ENCODE peak calls at places on chromosomes 7 and 10, in nine cellular contexts. Y, A, E, Q, Z, O, F, V and I are unnamed samples.

GRCh38 chr10:62554632-62555199 is 180.5 kb downstream of the ZNF365 start:
- DNase-seq in Y (no peak), A (peak; percentile 53), E (no peak), Q (no peak), Z (no peak), O (peak; percentile 54), F (peak; percentile 27), V (peak; percentile 73), I (peak; percentile 38)

GRCh38 chr7:134737561-134738353 is 41.7 kb upstream of the CALD1 start:
- DNase-seq in Y (no peak), A (no peak), E (no peak), Q (no peak), Z (no peak), O (peak; percentile 89), F (peak; percentile 82), V (peak; percentile 95), I (peak; percentile 35)

GRCh38 chr7:116582806-116583444 is 58.1 kb downstream of the CAV1 start:
- DNase-seq in Y (no peak), A (no peak), E (peak; percentile 56), Q (no peak), Z (peak; percentile 42), O (no peak), F (peak; percentile 69), V (peak; percentile 90), I (no peak)

GRCh38 chr7:92641921-92642511 is 51.8 kb upstream of the FAM133B start:
- DNase-seq in Y (no peak), A (no peak), E (no peak), Q (no peak), Z (no peak), O (peak; percentile 89), F (no peak), V (peak; percentile 45), I (peak; percentile 84)

GRCh38 chr10:59176241-59177030 is at the start of gene PHYHIPL:
- DNase-seq in Y (no peak), A (peak; percentile 58), E (peak; percentile 40), Q (no peak), Z (no peak), O (peak; percentile 5), F (no peak), V (no peak), I (no peak)

GRCh38 chr10:93435621-93436385 is 46.3 kb downstream of the MYOF start:
- DNase-seq in Y (no peak), A (no peak), E (no peak), Q (no peak), Z (no peak), O (no peak), F (no peak), V (peak; percentile 79), I (no peak)

GRCh38 chr10:60382946-60383681 is 6.6 kb downstream of the ANK3 start:
- DNase-seq in Y (no peak), A (no peak), E (no peak), Q (no peak), Z (no peak), O (peak; percentile 84), F (no peak), V (peak; percentile 31), I (peak; percentile 93)

GRCh38 chr7:150912427-150912826 is 60.1 kb downstream of the AOC1 start:
- DNase-seq in Y (no peak), A (no peak), E (no peak), Q (no peak), Z (no peak), O (no peak), F (no peak), V (no peak), I (no peak)

GRCh38 chr7:142556745-142557144 is 192.5 kb upstream of the PRSS1 start:
- DNase-seq in Y (no peak), A (peak; percentile 72), E (peak; percentile 81), Q (no peak), Z (peak; percentile 49), O (peak; percentile 95), F (peak; percentile 94), V (peak; percentile 96), I (peak; percentile 97)

GRCh38 chr7:19919156-19920085 is 146.0 kb upstream of the TMEM196 start:
- DNase-seq in Y (no peak), A (no peak), E (no peak), Q (no peak), Z (no peak), O (no peak), F (no peak), V (peak; percentile 87), I (no peak)

GRCh38 chr7:22617166-22617565 is 109.8 kb upstream of the IL6 start:
- DNase-seq in Y (no peak), A (no peak), E (no peak), Q (no peak), Z (no peak), O (no peak), F (no peak), V (peak; percentile 57), I (no peak)

GRCh38 chr10:84264611-84265141 is 19.8 kb downstream of the RGR start:
- DNase-seq in Y (peak; percentile 93), A (peak; percentile 78), E (peak; percentile 73), Q (peak; percentile 61), Z (peak; percentile 73), O (peak; percentile 36), F (peak; percentile 18), V (peak; percentile 68), I (peak; percentile 40)

GRCh38 chr7:149569025-149569725 is 71.6 kb upstream of the ZNF746 start:
- DNase-seq in Y (no peak), A (peak; percentile 65), E (no peak), Q (no peak), Z (no peak), O (no peak), F (no peak), V (no peak), I (no peak)

GRCh38 chr7:5408777-5409176 is 14.9 kb downstream of the TNRC18 start:
- DNase-seq in Y (no peak), A (no peak), E (no peak), Q (no peak), Z (no peak), O (peak; percentile 48), F (no peak), V (peak; percentile 55), I (peak; percentile 80)

GRCh38 chr10:34666008-34666700 is 148.9 kb downstream of the PARD3 start:
- DNase-seq in Y (no peak), A (no peak), E (no peak), Q (no peak), Z (peak; percentile 46), O (peak; percentile 89), F (peak; percentile 82), V (peak; percentile 97), I (peak; percentile 91)

GRCh38 chr10:101450277-101451080 is 96.5 kb downstream of the BTRC start:
- DNase-seq in Y (no peak), A (no peak), E (no peak), Q (no peak), Z (no peak), O (no peak), F (no peak), V (no peak), I (no peak)

GRCh38 chr7:51046103-51046466 is 263.4 kb upstream of the GRB10 start:
- DNase-seq in Y (no peak), A (no peak), E (no peak), Q (no peak), Z (no peak), O (no peak), F (no peak), V (no peak), I (no peak)

GRCh38 chr10:28676968-28677888 is at the start of gene BAMBI:
- DNase-seq in Y (no peak), A (peak; percentile 89), E (peak; percentile 95), Q (peak; percentile 72), Z (peak; percentile 90), O (peak; percentile 89), F (peak; percentile 62), V (peak; percentile 85), I (peak; percentile 73)

GRCh38 chr7:153381275-153382119 is 621.9 kb downstream of the ACTR3B start:
- DNase-seq in Y (peak; percentile 52), A (peak; percentile 65), E (peak; percentile 51), Q (no peak), Z (no peak), O (peak; percentile 0), F (no peak), V (no peak), I (no peak)

GRCh38 chr7:44547536-44548221 is 6.5 kb upstream of the NPC1L1 start:
- DNase-seq in Y (no peak), A (no peak), E (no peak), Q (no peak), Z (no peak), O (no peak), F (no peak), V (no peak), I (peak; percentile 16)
- TF ChIP-seq CTCF in Y (no peak), A (no peak), E (no peak), Q (no peak), Z (no peak), O (no peak), F (no peak), V (no peak), I (no peak)

GRCh38 chr7:52609511-52609910 is 425.9 kb upstream of the POM121L12 start:
- DNase-seq in Y (no peak), A (no peak), E (no peak), Q (no peak), Z (no peak), O (no peak), F (no peak), V (no peak), I (no peak)
- TF ChIP-seq CTCF in Y (no peak), A (no peak), E (no peak), Q (no peak), Z (no peak), O (no peak), F (no peak), V (no peak), I (no peak)

GRCh38 chr10:123642697-123643096 is 23.5 kb upstream of the GPR26 start:
- DNase-seq in Y (peak; percentile 67), A (peak; percentile 38), E (no peak), Q (no peak), Z (no peak), O (no peak), F (no peak), V (no peak), I (no peak)
- TF ChIP-seq CTCF in Y (no peak), A (peak; percentile 43), E (no peak), Q (no peak), Z (no peak), O (no peak), F (no peak), V (no peak), I (no peak)

GRCh38 chr10:8052344-8052969 is 2.0 kb upstream of the GATA3 start:
- DNase-seq in Y (no peak), A (no peak), E (no peak), Q (no peak), Z (no peak), O (peak; percentile 53), F (no peak), V (no peak), I (no peak)

GRCh38 chr10:8053446-8054242 is 844 bp upstream of the GATA3 start:
- DNase-seq in Y (no peak), A (peak; percentile 92), E (peak; percentile 84), Q (peak; percentile 91), Z (peak; percentile 52), O (peak; percentile 89), F (peak; percentile 18), V (peak; percentile 68), I (peak; percentile 35)

GRCh38 chr10:8051851-8052257 is 2.6 kb upstream of the GATA3 start:
- DNase-seq in Y (no peak), A (peak; percentile 78), E (no peak), Q (no peak), Z (no peak), O (peak; percentile 66), F (no peak), V (no peak), I (no peak)

GRCh38 chr10:8054243-8054497 is 318 bp upstream of the GATA3 start:
- DNase-seq in Y (no peak), A (no peak), E (no peak), Q (no peak), Z (no peak), O (no peak), F (no peak), V (peak; percentile 24), I (no peak)

GRCh38 chr10:8052970-8053445 is 1.5 kb upstream of the GATA3 start:
- DNase-seq in Y (no peak), A (no peak), E (no peak), Q (no peak), Z (no peak), O (no peak), F (no peak), V (no peak), I (no peak)
- TF ChIP-seq CTCF in Y (no peak), A (no peak), E (no peak), Q (no peak), Z (peak; percentile 43), O (no peak), F (no peak), V (no peak), I (no peak)